ENCODE peak calls at places on chromosome 7, in four cellular contexts. One of them, this sample, is unnamed.

GRCh38 chr7:138618933-138619332 is 82.2 kb downstream of the SVOPL start:
- DNase-seq in Panc1: no peak
- DNase-seq in HepG2: no peak
- DNase-seq in HCT116: no peak
- DNase-seq in this sample: no peak

GRCh38 chr7:25675789-25676474 is 447.6 kb upstream of the NPVF start:
- DNase-seq in Panc1: no peak
- DNase-seq in HepG2: no peak
- DNase-seq in HCT116: no peak
- DNase-seq in this sample: no peak

GRCh38 chr7:120156476-120156875 is 116.5 kb upstream of the KCND2 start:
- DNase-seq in Panc1: no peak
- DNase-seq in HepG2: no peak
- DNase-seq in HCT116: no peak
- DNase-seq in this sample: no peak

GRCh38 chr7:138645284-138645683 is 55.9 kb downstream of the SVOPL start:
- DNase-seq in Panc1: no peak
- DNase-seq in HepG2: peak; percentile 15
- DNase-seq in HCT116: no peak
- DNase-seq in this sample: no peak

GRCh38 chr7:101362334-101363195 is at the start of gene COL26A1:
- DNase-seq in Panc1: no peak
- DNase-seq in HepG2: no peak
- DNase-seq in HCT116: no peak
- DNase-seq in this sample: no peak

GRCh38 chr7:70165477-70166170 is 567.3 kb downstream of the AUTS2 start:
- DNase-seq in Panc1: no peak
- DNase-seq in HepG2: no peak
- DNase-seq in HCT116: no peak
- DNase-seq in this sample: no peak

GRCh38 chr7:31046723-31047122 is 5.4 kb upstream of the ADCYAP1R1 start:
- DNase-seq in Panc1: no peak
- DNase-seq in HepG2: no peak
- DNase-seq in HCT116: no peak
- DNase-seq in this sample: no peak

GRCh38 chr7:63067897-63068585 is 930.6 kb upstream of the ZNF722 start:
- DNase-seq in Panc1: no peak
- DNase-seq in HepG2: no peak
- DNase-seq in HCT116: no peak
- DNase-seq in this sample: peak; percentile 58

GRCh38 chr7:41817386-41817785 is 114.5 kb upstream of the INHBA start:
- DNase-seq in Panc1: no peak
- DNase-seq in HepG2: no peak
- DNase-seq in HCT116: no peak
- DNase-seq in this sample: no peak

GRCh38 chr7:128982105-128982504 is 44.4 kb downstream of the IRF5 start:
- DNase-seq in Panc1: no peak
- DNase-seq in HepG2: no peak
- DNase-seq in HCT116: no peak
- DNase-seq in this sample: no peak

GRCh38 chr7:151110941-151111645 is 24.8 kb downstream of the AGAP3 start:
- DNase-seq in Panc1: no peak
- DNase-seq in HepG2: peak; percentile 49
- DNase-seq in HCT116: no peak
- DNase-seq in this sample: peak; percentile 92

GRCh38 chr7:142500364-142500763 is 242.5 kb upstream of the PRSS58 start:
- DNase-seq in Panc1: no peak
- DNase-seq in HepG2: no peak
- DNase-seq in HCT116: no peak
- DNase-seq in this sample: no peak

DNA sequence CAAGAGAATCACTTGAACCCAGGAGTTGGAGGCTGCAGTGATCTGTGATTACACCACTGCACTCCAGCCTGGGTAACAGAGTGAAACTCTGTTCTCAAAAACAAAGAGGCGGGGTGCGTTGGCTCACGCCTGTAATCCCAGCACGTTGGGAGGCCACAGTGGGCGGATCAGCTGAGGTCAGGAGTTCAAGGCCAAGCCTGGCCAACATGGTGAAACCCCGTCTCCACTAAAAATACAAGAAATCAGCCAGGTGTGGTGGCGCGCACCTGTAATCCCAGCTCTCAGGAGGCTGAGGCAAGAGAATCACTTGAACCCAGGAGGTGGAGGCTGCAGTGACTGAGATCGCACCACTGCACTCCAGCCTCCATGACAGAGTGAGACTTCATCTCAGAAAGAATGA is 42.4 kb upstream of the NCAPG2 start:
- DNase-seq in Panc1: no peak
- DNase-seq in HepG2: no peak
- DNase-seq in HCT116: no peak
- DNase-seq in this sample: no peak
- TF ChIP-seq TCF7L2 in Panc1: no peak
- TF ChIP-seq TCF7L2 in HepG2: no peak
- TF ChIP-seq TCF7L2 in HCT116: no peak
- TF ChIP-seq TCF7L2 in this sample: no peak

DNA sequence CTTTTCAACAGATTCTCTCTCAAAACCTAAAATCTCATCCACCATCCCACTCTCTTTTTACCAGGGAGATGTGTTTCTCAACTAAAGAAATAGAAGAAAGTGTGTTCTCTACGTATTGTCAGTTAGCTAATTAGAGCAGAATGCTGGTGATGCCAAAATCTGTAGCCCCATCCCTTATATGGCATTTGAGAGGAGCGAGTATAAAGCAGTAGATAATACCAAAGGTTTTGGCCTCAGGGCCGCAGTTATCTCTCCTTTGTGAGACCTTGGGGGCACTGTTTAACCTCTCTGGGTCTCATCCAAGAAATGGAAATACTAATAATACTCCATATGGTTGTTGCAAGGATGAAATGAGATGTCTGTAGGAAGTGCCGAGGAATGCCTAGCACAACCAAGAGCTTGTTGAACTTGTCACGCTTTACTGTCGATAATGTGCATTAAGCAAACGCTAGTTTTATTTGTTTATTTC is 456 bp upstream of the DLD start:
- DNase-seq in Panc1: no peak
- DNase-seq in HepG2: no peak
- DNase-seq in HCT116: no peak
- DNase-seq in this sample: no peak
- TF ChIP-seq TCF7L2 in Panc1: no peak
- TF ChIP-seq TCF7L2 in HepG2: no peak
- TF ChIP-seq TCF7L2 in HCT116: no peak
- TF ChIP-seq TCF7L2 in this sample: no peak

GRCh38 chr7:780056-780455 is 52.2 kb upstream of the SUN1 start:
- DNase-seq in Panc1: no peak
- DNase-seq in HepG2: no peak
- DNase-seq in HCT116: no peak
- DNase-seq in this sample: no peak

GRCh38 chr7:778271-778967 is 51.3 kb upstream of the PRKAR1B start:
- DNase-seq in Panc1: no peak
- DNase-seq in HepG2: no peak
- DNase-seq in HCT116: no peak
- DNase-seq in this sample: no peak

GRCh38 chr7:779480-779879 is 52.4 kb upstream of the PRKAR1B start:
- DNase-seq in Panc1: no peak
- DNase-seq in HepG2: no peak
- DNase-seq in HCT116: no peak
- DNase-seq in this sample: no peak

GRCh38 chr7:777679-778078 is 50.6 kb upstream of the PRKAR1B start:
- DNase-seq in Panc1: no peak
- DNase-seq in HepG2: no peak
- DNase-seq in HCT116: no peak
- DNase-seq in this sample: no peak

GRCh38 chr7:778968-779451 is 51.9 kb upstream of the PRKAR1B start:
- DNase-seq in Panc1: no peak
- DNase-seq in HepG2: no peak
- DNase-seq in HCT116: no peak
- DNase-seq in this sample: no peak
- TF ChIP-seq TCF7L2 in Panc1: no peak
- TF ChIP-seq TCF7L2 in HepG2: no peak
- TF ChIP-seq TCF7L2 in HCT116: no peak
- TF ChIP-seq TCF7L2 in this sample: no peak

GRCh38 chr7:147415991-147416390 is 1174.6 kb upstream of the C7orf33 start:
- DNase-seq in Panc1: no peak
- DNase-seq in HepG2: no peak
- DNase-seq in HCT116: no peak
- DNase-seq in this sample: no peak

GRCh38 chr7:147413243-147413642 is 1177.3 kb upstream of the C7orf33 start:
- DNase-seq in Panc1: no peak
- DNase-seq in HepG2: no peak
- DNase-seq in HCT116: no peak
- DNase-seq in this sample: no peak

GRCh38 chr7:147412109-147412508 is 1178.5 kb upstream of the C7orf33 start:
- DNase-seq in Panc1: no peak
- DNase-seq in HepG2: no peak
- DNase-seq in HCT116: no peak
- DNase-seq in this sample: no peak

GRCh38 chr7:147411011-147411614 is 1179.5 kb upstream of the C7orf33 start:
- DNase-seq in Panc1: no peak
- DNase-seq in HepG2: no peak
- DNase-seq in HCT116: no peak
- DNase-seq in this sample: no peak

DNA sequence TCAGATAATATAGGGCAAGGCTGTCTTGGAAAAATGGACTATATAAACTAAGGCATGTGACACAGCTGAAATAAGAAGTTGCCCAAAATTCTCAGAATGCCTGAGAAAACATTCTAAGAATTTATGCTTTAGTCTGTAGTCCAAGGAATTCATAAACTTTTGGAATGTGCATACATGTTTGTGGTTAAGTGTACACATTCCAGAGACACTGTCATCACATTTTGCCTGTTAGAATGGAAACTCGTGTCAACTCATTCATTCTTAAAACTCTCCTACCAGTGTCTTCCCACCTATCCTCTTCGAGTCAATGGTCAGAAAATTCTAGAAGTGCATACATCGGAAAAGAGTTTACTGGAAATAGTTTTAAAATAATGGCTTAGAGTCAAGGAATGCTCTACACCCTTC is 1177.8 kb upstream of the C7orf33 start:
- DNase-seq in Panc1: peak; percentile 28
- DNase-seq in HepG2: peak; percentile 1
- DNase-seq in HCT116: no peak
- DNase-seq in this sample: no peak
- TF ChIP-seq TCF7L2 in Panc1: no peak
- TF ChIP-seq TCF7L2 in HepG2: no peak
- TF ChIP-seq TCF7L2 in HCT116: no peak
- TF ChIP-seq TCF7L2 in this sample: no peak

DNA sequence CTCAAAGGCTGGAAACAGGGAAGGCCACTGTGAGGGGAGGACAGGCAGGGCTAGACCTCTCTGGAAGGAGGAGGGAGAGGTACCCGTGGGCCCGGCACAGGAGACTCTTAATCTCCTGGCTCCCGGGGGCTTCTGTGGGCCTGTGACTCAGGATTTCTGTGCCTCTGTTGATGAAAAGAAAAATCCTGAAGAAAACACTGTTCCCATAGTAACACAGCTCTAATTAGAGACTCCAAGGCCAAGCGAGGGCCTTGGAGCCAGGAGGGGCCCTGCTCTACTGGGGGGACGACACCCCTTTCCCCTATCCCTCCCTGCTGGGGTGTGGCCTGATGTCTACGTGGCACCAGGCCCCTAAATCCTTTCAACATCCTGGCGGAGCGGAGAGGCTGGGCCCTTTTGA is 174.1 kb upstream of the TNRC18 start:
- DNase-seq in Panc1: no peak
- DNase-seq in HepG2: no peak
- DNase-seq in HCT116: no peak
- DNase-seq in this sample: no peak
- TF ChIP-seq TCF7L2 in Panc1: no peak
- TF ChIP-seq TCF7L2 in HepG2: no peak
- TF ChIP-seq TCF7L2 in HCT116: no peak
- TF ChIP-seq TCF7L2 in this sample: no peak

DNA sequence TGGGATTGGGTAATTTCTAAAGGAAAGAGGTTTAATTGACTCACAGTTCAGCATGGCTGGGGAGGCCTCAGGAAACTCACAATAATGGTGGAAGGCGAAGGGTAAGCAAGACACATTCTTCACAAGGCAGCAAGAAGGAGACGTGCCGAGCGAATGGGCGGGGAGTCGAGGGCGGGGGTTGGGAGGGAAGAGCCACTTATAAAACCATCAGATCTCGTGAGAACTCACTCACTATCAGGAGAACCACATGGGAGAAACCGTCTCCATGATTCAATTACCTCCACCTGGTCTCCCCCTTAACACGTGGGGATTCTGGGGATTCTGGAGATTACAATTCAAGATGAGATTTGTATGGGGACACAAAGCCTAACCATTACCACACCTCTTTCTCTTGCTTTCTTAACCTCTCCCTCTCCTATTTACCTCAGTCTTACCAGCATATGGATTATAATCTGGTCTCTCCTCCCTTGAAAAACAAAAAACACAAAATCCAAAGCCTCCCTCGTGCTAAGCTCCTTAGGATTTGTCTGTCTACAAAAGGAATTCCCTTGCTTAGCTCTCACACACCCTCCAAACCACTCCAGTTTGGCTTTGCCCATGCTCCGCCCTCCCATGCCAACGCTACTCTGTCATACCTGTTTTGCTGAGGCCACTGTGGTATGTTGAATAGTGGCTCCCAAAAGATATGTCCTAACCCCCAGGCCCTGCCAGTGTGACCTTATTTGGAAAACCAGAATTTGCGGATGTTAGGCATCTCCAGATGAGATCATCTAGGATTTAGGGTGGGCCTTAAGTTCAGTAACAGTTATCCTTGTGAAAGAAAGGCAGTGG is 19.6 kb upstream of the EFCAB10 start:
- DNase-seq in Panc1: no peak
- DNase-seq in HepG2: no peak
- DNase-seq in HCT116: no peak
- DNase-seq in this sample: peak; percentile 58
- TF ChIP-seq TCF7L2 in Panc1: no peak
- TF ChIP-seq TCF7L2 in HepG2: no peak
- TF ChIP-seq TCF7L2 in HCT116: no peak
- TF ChIP-seq TCF7L2 in this sample: no peak

GRCh38 chr7:111146136-111146535 is 55.2 kb downstream of the LRRN3 start:
- DNase-seq in Panc1: no peak
- DNase-seq in HepG2: no peak
- DNase-seq in HCT116: no peak
- DNase-seq in this sample: no peak

GRCh38 chr7:111145472-111145871 is 54.5 kb downstream of the LRRN3 start:
- DNase-seq in Panc1: no peak
- DNase-seq in HepG2: no peak
- DNase-seq in HCT116: no peak
- DNase-seq in this sample: no peak

GRCh38 chr7:111148134-111148533 is 57.2 kb downstream of the LRRN3 start:
- DNase-seq in Panc1: no peak
- DNase-seq in HepG2: no peak
- DNase-seq in HCT116: no peak
- DNase-seq in this sample: no peak

GRCh38 chr7:111150709-111151108 is 59.8 kb downstream of the LRRN3 start:
- DNase-seq in Panc1: no peak
- DNase-seq in HepG2: no peak
- DNase-seq in HCT116: no peak
- DNase-seq in this sample: no peak

DNA sequence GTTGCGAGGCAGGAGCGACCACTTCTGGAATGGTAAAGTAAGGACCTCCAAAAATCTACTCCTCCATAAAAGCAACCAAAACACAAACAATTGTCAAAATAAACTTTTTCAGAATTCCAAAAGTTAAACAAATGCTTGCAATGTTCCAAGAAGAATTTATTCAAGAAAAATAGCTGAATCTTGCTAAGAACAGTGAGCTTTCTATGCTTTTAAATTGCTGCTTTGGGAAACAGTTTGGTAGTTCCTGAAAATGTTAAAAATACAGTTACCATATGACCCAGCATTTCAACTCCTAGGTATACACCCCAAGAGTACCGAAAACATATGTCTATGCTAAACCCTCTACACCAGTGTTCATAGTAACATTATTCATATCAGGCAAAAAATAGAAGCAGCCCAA is 56.8 kb downstream of the LRRN3 start:
- DNase-seq in Panc1: no peak
- DNase-seq in HepG2: no peak
- DNase-seq in HCT116: no peak
- DNase-seq in this sample: no peak
- TF ChIP-seq TCF7L2 in Panc1: no peak
- TF ChIP-seq TCF7L2 in HepG2: no peak
- TF ChIP-seq TCF7L2 in HCT116: no peak
- TF ChIP-seq TCF7L2 in this sample: no peak